ENCODE peak calls at places on chromosomes 1 and 21, in four cellular contexts. I is tibial nerve, K is heart left ventricle, R is ovary. L is an unnamed sample. For H3K9me3 and H3K4me1, the result is how much of the 10 kb centered on the place peaks cover.

GRCh38 chr1:95388041-95388440 is 154.0 kb downstream of the RWDD3 start:
- DNase-seq in K (no peak), I (no peak), R (no peak), L (no peak)

GRCh38 chr1:192066202-192066601 is 92.1 kb upstream of the RGS18 start:
- DNase-seq in R (no peak), I (no peak), K (no peak), L (no peak)

GRCh38 chr1:26322042-26322331 is 4.2 kb downstream of the CD52 start:
- DNase-seq in K (no peak), R (no peak), I (no peak), L (no peak)

GRCh38 chr1:203858975-203859374 is 2.4 kb upstream of the SNRPE start:
- DNase-seq in K (no peak), R (no peak), I (no peak), L (no peak)

GRCh38 chr1:201259476-201260235 is 23.6 kb upstream of the PKP1 start:
- DNase-seq in K (peak), R (no peak), I (no peak), L (peak)

GRCh38 chr1:163170975-163171676 is 31.6 kb downstream of the RGS5 start:
- DNase-seq in I (no peak), R (no peak), K (no peak), L (no peak)

GRCh38 chr1:230509281-230509977 is 83.3 kb upstream of the PGBD5 start:
- DNase-seq in I (no peak), K (no peak), R (no peak), L (no peak)

GRCh38 chr1:209884665-209885117 is 53.3 kb upstream of the SYT14 start:
- DNase-seq in K (peak), R (no peak), I (peak), L (peak)

GRCh38 chr1:16226495-16227179 is 10.3 kb downstream of the CPLANE2 start:
- DNase-seq in R (peak), I (no peak), K (peak), L (peak)

GRCh38 chr1:92482665-92483441 is 3.9 kb downstream of the GFI1 start:
- DNase-seq in I (no peak), K (no peak), R (no peak), L (peak)

GRCh38 chr1:26360051-26360806 is 6.3 kb upstream of the CRYBG2 start:
- DNase-seq in R (no peak), K (no peak), I (no peak), L (peak)

GRCh38 chr1:150150511-150151021 is 850 bp downstream of the PLEKHO1 start:
- DNase-seq in R (peak), K (peak), I (no peak), L (no peak)

GRCh38 chr21:32130031-32130891 is 148.6 kb downstream of the MIS18A start:
- DNase-seq in R (no peak), K (no peak), I (no peak), L (no peak)

GRCh38 chr1:17831619-17832018 is 76.5 kb downstream of the ACTL8 start:
- DNase-seq in R (no peak), I (no peak), K (no peak), L (no peak)

GRCh38 chr1:36324322-36324802 is 917 bp upstream of the EVA1B start:
- DNase-seq in R (no peak), K (no peak), I (no peak), L (no peak)

GRCh38 chr1:204828352-204828850 is 42.3 kb upstream of the NFASC start:
- DNase-seq in I (peak), K (peak), R (peak), L (peak)

GRCh38 chr1:203171341-203172183 is 4.1 kb downstream of the MYBPH start:
- DNase-seq in K (no peak), I (no peak), R (no peak), L (no peak)

GRCh38 chr21:36450511-36450910 is 29.4 kb downstream of the CLDN14 start:
- DNase-seq in K (no peak), I (no peak), R (no peak), L (no peak)

GRCh38 chr1:33349081-33349759 is 28.3 kb upstream of the A3GALT2 start:
- DNase-seq in I (no peak), K (peak), R (peak), L (peak)

GRCh38 chr21:23249760-23250159 is 2251.6 kb downstream of the NCAM2 start:
- DNase-seq in R (no peak), K (no peak), I (no peak), L (no peak)

GRCh38 chr1:159421821-159422220 is 10.2 kb upstream of the OR10J4 start:
- DNase-seq in I (no peak), R (no peak), K (no peak), L (no peak)
- H3K9me3 ChIP-seq in I (under half), R (under half), K (under half), L (under half)

GRCh38 chr21:45630876-45631275 is 12.6 kb upstream of the PCBP3 start:
- DNase-seq in K (no peak), I (no peak), R (no peak), L (no peak)
- H3K4me1 ChIP-seq in K (under half), I (under half), R (under half), L (under half)

DNA sequence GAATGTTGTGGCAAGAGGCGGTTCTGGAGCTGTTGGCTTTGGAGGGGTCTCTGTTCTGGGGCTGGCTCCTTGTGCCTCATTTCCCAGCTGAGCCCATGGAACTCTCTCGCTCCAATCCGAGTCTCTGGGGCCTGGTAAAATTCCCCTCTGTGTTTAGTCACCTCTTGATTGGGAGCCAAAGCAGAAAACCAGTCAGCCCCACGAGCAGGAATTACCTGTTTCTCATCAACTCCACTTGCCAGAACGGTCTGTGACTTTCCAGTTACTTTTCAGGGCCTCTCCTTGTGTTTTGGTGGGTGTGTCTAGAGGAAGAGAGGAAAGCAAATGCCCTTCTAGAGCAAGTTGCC is 10.8 kb upstream of the S100A11 start:
- DNase-seq in R (peak), I (no peak), K (peak), L (peak)
- TF ChIP-seq POLR2A in R (peak), I (no peak), K (no peak), L (no peak)

DNA sequence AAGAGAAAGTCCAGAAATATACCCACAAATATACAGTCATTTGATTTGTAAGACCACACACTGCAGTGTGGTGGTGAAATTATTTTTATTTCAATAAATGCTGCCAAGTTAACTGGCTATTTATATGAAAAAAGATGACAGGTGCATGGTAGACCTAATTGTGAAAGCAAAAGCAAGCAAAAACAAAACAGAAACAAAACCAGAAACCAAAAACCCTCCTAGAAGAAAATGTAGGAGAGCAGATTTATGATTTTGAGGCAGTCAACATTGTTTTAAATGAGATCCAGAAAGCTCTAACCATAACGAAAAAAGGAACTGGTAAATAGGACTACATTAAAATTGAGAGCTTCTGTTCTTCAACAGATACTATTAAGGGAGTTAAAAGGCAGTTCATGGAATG is 303.6 kb downstream of the PRDM2 start:
- DNase-seq in I (no peak), K (no peak), R (no peak), L (no peak)
- H3K9me3 ChIP-seq in I (under half), K (under half), R (under half), L (under half)

L was measured in body of pancreas.